ENCODE peak calls at places on chromosome 4, in five cellular contexts. P, G, K, O and F are unnamed samples.

GRCh38 chr4:112253382-112254000 is 21.9 kb downstream of the AP1AR start:
- DNase-seq in P (no peak), G (no peak), K (no peak), O (no peak), F (no peak)

GRCh38 chr4:184668511-184669114 is 19.1 kb downstream of the PRIMPOL start:
- DNase-seq in P (no peak), G (no peak), K (no peak), O (no peak), F (no peak)

GRCh38 chr4:96379524-96379923 is 539.6 kb downstream of the PDHA2 start:
- DNase-seq in P (no peak), G (no peak), K (no peak), O (no peak), F (no peak)

GRCh38 chr4:113604955-113605354 is 156.6 kb downstream of the CAMK2D start:
- DNase-seq in P (no peak), G (no peak), K (no peak), O (peak), F (no peak)

GRCh38 chr4:146329042-146329716 is 114.8 kb downstream of the REELD1 start:
- DNase-seq in P (no peak), G (no peak), K (no peak), O (no peak), F (no peak)

GRCh38 chr4:88866862-88867550 is 169.4 kb upstream of the NAP1L5 start:
- DNase-seq in P (no peak), G (peak), K (no peak), O (no peak), F (peak)

GRCh38 chr4:7868430-7868775 is 71.3 kb downstream of the AFAP1 start:
- DNase-seq in P (no peak), G (no peak), K (no peak), O (no peak), F (no peak)

GRCh38 chr4:139740531-139741041 is 75.0 kb downstream of the MGST2 start:
- DNase-seq in P (no peak), G (peak), K (peak), O (peak), F (no peak)

GRCh38 chr4:154416183-154416543 is 75.4 kb downstream of the DCHS2 start:
- DNase-seq in P (no peak), G (no peak), K (no peak), O (no peak), F (no peak)

GRCh38 chr4:53118676-53119075 is 247.2 kb downstream of the SCFD2 start:
- DNase-seq in P (no peak), G (no peak), K (no peak), O (no peak), F (no peak)

GRCh38 chr4:176193126-176193525 is 2.3 kb downstream of the SPATA4 start:
- DNase-seq in P (no peak), G (no peak), K (no peak), O (no peak), F (no peak)

GRCh38 chr4:117478702-117479101 is 393.3 kb upstream of the TRAM1L1 start:
- DNase-seq in P (no peak), G (no peak), K (no peak), O (no peak), F (no peak)

GRCh38 chr4:26611879-26612278 is 28.0 kb downstream of the TBC1D19 start:
- DNase-seq in P (no peak), G (no peak), K (no peak), O (no peak), F (no peak)

GRCh38 chr4:116321471-116321870 is 763.9 kb downstream of the TRAM1L1 start:
- DNase-seq in P (no peak), G (no peak), K (no peak), O (no peak), F (no peak)

GRCh38 chr4:126028871-126029270 is 714.1 kb downstream of the FAT4 start:
- DNase-seq in P (no peak), G (no peak), K (no peak), O (no peak), F (no peak)

GRCh38 chr4:186570193-186570996 is 15.0 kb upstream of the MTNR1A start:
- DNase-seq in P (no peak), G (no peak), K (no peak), O (no peak), F (no peak)

GRCh38 chr4:188178806-188179205 is 39.6 kb downstream of the TRIML1 start:
- DNase-seq in P (no peak), G (no peak), K (no peak), O (no peak), F (no peak)

GRCh38 chr4:742742-743311 is 37.2 kb downstream of the PCGF3 start:
- DNase-seq in P (peak), G (peak), K (peak), O (peak), F (no peak)

GRCh38 chr4:165754664-165755063 is 118.4 kb upstream of the TLL1 start:
- DNase-seq in P (no peak), G (no peak), K (no peak), O (no peak), F (no peak)

GRCh38 chr4:84258905-84259830 is 239.9 kb downstream of the NKX6-1 start:
- DNase-seq in P (no peak), G (no peak), K (no peak), O (peak), F (no peak)

GRCh38 chr4:7557447-7557846 is 122.7 kb upstream of the PSAPL1 start:
- DNase-seq in P (no peak), G (no peak), K (no peak), O (peak), F (no peak)

GRCh38 chr4:154781126-154781982 is at the start of gene RBM46:
- DNase-seq in P (no peak), G (no peak), K (no peak), O (no peak), F (no peak)

GRCh38 chr4:184293552-184293951 is 75.9 kb upstream of the ENPP6 start:
- DNase-seq in P (no peak), G (peak), K (no peak), O (no peak), F (peak)

GRCh38 chr4:6586715-6587325 is 11.8 kb downstream of the MAN2B2 start:
- DNase-seq in P (no peak), G (no peak), K (no peak), O (no peak), F (no peak)

GRCh38 chr4:4689694-4690440 is 148.0 kb upstream of the STX18 start:
- DNase-seq in P (no peak), G (no peak), K (no peak), O (no peak), F (no peak)

GRCh38 chr4:57544811-57545654 is 434.8 kb upstream of the IGFBP7 start:
- DNase-seq in P (no peak), G (no peak), K (no peak), O (no peak), F (no peak)

GRCh38 chr4:171644430-171645057 is 168.7 kb upstream of the GALNTL6 start:
- DNase-seq in P (no peak), G (no peak), K (no peak), O (no peak), F (no peak)

GRCh38 chr4:23877758-23878229 is 12.1 kb downstream of the PPARGC1A start:
- DNase-seq in P (no peak), G (peak), K (no peak), O (no peak), F (no peak)